ENCODE peak calls at places on chromosomes 5 and 9, in six cellular contexts. E is left colon, B is A549, X is anterior cingulate cortex, I is neural crest cell, H is midbrain. P is an unnamed sample.

GRCh38 chr9:92631452-92632211 is 38.3 kb downstream of the IPPK start:
- DNase-seq in E (no peak), B (no peak), X (no peak), I (no peak), H (no peak), P (no peak)

GRCh38 chr9:110040788-110041187 is 167.2 kb downstream of the C9orf152 start:
- DNase-seq in E (no peak), B (no peak), X (no peak), I (no peak), H (no peak), P (no peak)

GRCh38 chr5:115098041-115098702 is 71.5 kb downstream of the TRIM36 start:
- DNase-seq in E (peak), B (peak), X (no peak), I (peak), H (peak), P (peak)

GRCh38 chr5:141359790-141360426 is at the start of gene PCDHGB2:
- DNase-seq in E (no peak), B (no peak), X (no peak), I (no peak), H (no peak), P (peak)

GRCh38 chr5:483434-484184 is 40.6 kb downstream of the EXOC3 start:
- DNase-seq in E (no peak), B (no peak), X (no peak), I (no peak), H (no peak), P (no peak)

GRCh38 chr5:173926359-173926758 is 38.2 kb downstream of the CPEB4 start:
- DNase-seq in E (no peak), B (no peak), X (no peak), I (no peak), H (no peak), P (no peak)

GRCh38 chr5:114055318-114055788 is 306.5 kb upstream of the KCNN2 start:
- DNase-seq in E (peak), B (no peak), X (peak), I (peak), H (peak), P (no peak)

GRCh38 chr5:122330881-122331280 is 18.8 kb downstream of the SNCAIP start:
- DNase-seq in E (no peak), B (no peak), X (no peak), I (no peak), H (no peak), P (no peak)

GRCh38 chr5:31692561-31693221 is 53.8 kb downstream of the PDZD2 start:
- DNase-seq in E (no peak), B (no peak), X (peak), I (no peak), H (peak), P (no peak)

GRCh38 chr5:33409435-33410146 is 31.2 kb upstream of the TARS1 start:
- DNase-seq in E (peak), B (no peak), X (no peak), I (no peak), H (no peak), P (no peak)

GRCh38 chr5:8848362-8848761 is 697.5 kb downstream of the SEMA5A start:
- DNase-seq in E (no peak), B (no peak), X (no peak), I (no peak), H (no peak), P (no peak)

GRCh38 chr9:4021621-4022213 is 278.2 kb downstream of the GLIS3 start:
- DNase-seq in E (no peak), B (no peak), X (no peak), I (no peak), H (no peak), P (no peak)

GRCh38 chr9:93475856-93476255 is 22.5 kb upstream of the FAM120AOS start:
- DNase-seq in E (no peak), B (no peak), X (no peak), I (no peak), H (no peak), P (no peak)

GRCh38 chr5:170470275-170470674 is 33.5 kb upstream of the KCNIP1 start:
- DNase-seq in E (no peak), B (no peak), X (no peak), I (no peak), H (no peak), P (no peak)

GRCh38 chr9:113477661-113478060 is 14.1 kb downstream of the RGS3 start:
- DNase-seq in E (no peak), B (no peak), X (no peak), I (no peak), H (no peak), P (no peak)

GRCh38 chr9:98886691-98887229 is 56.9 kb upstream of the COL15A1 start:
- DNase-seq in E (no peak), B (no peak), X (no peak), I (no peak), H (no peak), P (no peak)

GRCh38 chr5:155094455-155094854 is 80.9 kb downstream of the KIF4B start:
- DNase-seq in E (no peak), B (no peak), X (no peak), I (no peak), H (no peak), P (no peak)

GRCh38 chr5:68961762-68962161 is 132.1 kb upstream of the SLC30A5 start:
- DNase-seq in E (no peak), B (no peak), X (no peak), I (no peak), H (no peak), P (no peak)

GRCh38 chr5:112691341-112691685 is 46.4 kb upstream of the APC start:
- DNase-seq in E (no peak), B (no peak), X (no peak), I (no peak), H (peak), P (no peak)

GRCh38 chr9:85258823-85259370 is 482.9 kb downstream of the AGTPBP1 start:
- DNase-seq in E (peak), B (peak), X (peak), I (peak), H (peak), P (peak)

GRCh38 chr9:72554221-72554641 is 32.8 kb downstream of the TMC1 start:
- DNase-seq in E (no peak), B (peak), X (no peak), I (no peak), H (no peak), P (no peak)

GRCh38 chr5:36060516-36060885 is 6.2 kb downstream of the UGT3A2 start:
- DNase-seq in E (no peak), B (peak), X (no peak), I (no peak), H (no peak), P (peak)

GRCh38 chr5:93433422-93433821 is 147.6 kb downstream of the NR2F1-AS1 start:
- DNase-seq in E (no peak), B (no peak), X (no peak), I (no peak), H (no peak), P (no peak)

GRCh38 chr9:109198736-109199384 is 31.8 kb upstream of the FRRS1L start:
- DNase-seq in E (no peak), B (no peak), X (no peak), I (no peak), H (no peak), P (peak)

GRCh38 chr9:91119147-91119546 is 242.6 kb downstream of the AUH start:
- DNase-seq in E (no peak), B (no peak), X (no peak), I (no peak), H (no peak), P (no peak)

GRCh38 chr5:6373081-6373846 is 5.1 kb downstream of the MED10 start:
- DNase-seq in E (no peak), B (no peak), X (no peak), I (no peak), H (no peak), P (no peak)

GRCh38 chr5:73719616-73720015 is 93.6 kb downstream of the ARHGEF28 start:
- DNase-seq in E (no peak), B (no peak), X (no peak), I (no peak), H (no peak), P (no peak)

GRCh38 chr9:279674-280073 is 65.0 kb downstream of the DOCK8 start:
- DNase-seq in E (no peak), B (no peak), X (no peak), I (no peak), H (no peak), P (no peak)

GRCh38 chr5:147346006-147346561 is 111.3 kb downstream of the STK32A start:
- DNase-seq in E (no peak), B (no peak), X (no peak), I (no peak), H (no peak), P (no peak)

GRCh38 chr9:81490605-81491331 is 198.6 kb downstream of the TLE1 start:
- DNase-seq in E (no peak), B (no peak), X (no peak), I (no peak), H (no peak), P (peak)

GRCh38 chr5:157998021-157998504 is 139.1 kb upstream of the CLINT1 start:
- DNase-seq in E (no peak), B (no peak), X (no peak), I (no peak), H (no peak), P (peak)

GRCh38 chr5:78705826-78706225 is 57.3 kb upstream of the LHFPL2 start:
- DNase-seq in E (no peak), B (no peak), X (no peak), I (no peak), H (no peak), P (no peak)

GRCh38 chr5:169628891-169629290 is 8.2 kb upstream of the DOCK2 start:
- DNase-seq in E (no peak), B (no peak), X (no peak), I (no peak), H (no peak), P (no peak)

P was measured in SW480.